ENCODE peak calls at places on chromosome 1, in four cellular contexts. N, E, J and Z are unnamed samples.

GRCh38 chr1:64246294-64246917 is 43.0 kb downstream of the UBE2U start:
- DNase-seq in J (no peak), N (peak; percentile 69), E (no peak), Z (no peak)

GRCh38 chr1:214441119-214441518 is 110.3 kb downstream of the PTPN14 start:
- DNase-seq in N (no peak), J (no peak), E (peak; percentile 28), Z (no peak)

GRCh38 chr1:72827285-72827684 is 544.9 kb upstream of the NEGR1 start:
- DNase-seq in E (no peak), N (no peak), J (no peak), Z (no peak)

GRCh38 chr1:119912963-119913362 is 16.6 kb upstream of the ADAM30 start:
- DNase-seq in J (no peak), E (no peak), N (no peak), Z (no peak)

GRCh38 chr1:70220015-70220414 is 1.2 kb upstream of the SRSF11 start:
- DNase-seq in E (no peak), N (no peak), J (no peak), Z (no peak)

GRCh38 chr1:148373236-148373935 is 109.7 kb downstream of the PPIAL4G start:
- DNase-seq in N (no peak), J (no peak), E (no peak), Z (no peak)

GRCh38 chr1:180674603-180675530 is 43.0 kb downstream of the XPR1 start:
- DNase-seq in E (no peak), N (no peak), J (no peak), Z (no peak)

GRCh38 chr1:205591522-205592351 is 40.1 kb downstream of the ELK4 start:
- DNase-seq in N (peak; percentile 83), E (peak; percentile 65), J (peak; percentile 90), Z (peak; percentile 82)

GRCh38 chr1:112396668-112397025 is 633 bp downstream of the CTTNBP2NL start:
- DNase-seq in J (no peak), E (no peak), N (peak; percentile 47), Z (no peak)

GRCh38 chr1:22380024-22380785 is 71.4 kb upstream of the ZBTB40 start:
- DNase-seq in J (no peak), E (peak; percentile 35), N (no peak), Z (peak; percentile 72)

DNA sequence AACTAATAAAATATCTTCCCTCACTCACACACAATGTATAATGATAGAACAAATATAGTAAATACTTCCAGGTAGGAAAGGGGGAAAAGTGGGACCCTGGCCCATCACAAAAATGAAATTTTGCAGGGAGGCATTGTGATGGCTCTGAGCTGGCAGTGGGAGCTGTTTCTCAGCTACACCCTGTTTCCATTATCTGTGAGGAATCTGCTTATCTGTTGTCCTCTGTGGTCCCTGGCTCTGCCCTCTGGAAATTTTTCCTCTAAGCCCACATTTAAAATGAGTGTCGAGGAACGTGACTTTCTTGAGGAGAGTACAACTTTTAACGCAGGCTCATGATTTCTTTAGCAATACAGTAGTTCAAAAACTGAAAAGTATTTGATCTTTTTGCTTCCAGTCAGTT is 5.2 kb upstream of the EEIG2 start:
- DNase-seq in E (no peak), J (no peak), N (no peak), Z (no peak)
- H3K4me3 ChIP-seq in E (no peak overlapping the region), J (no peak overlapping the region), N (no peak overlapping the region), Z (no peak overlapping the region)

DNA sequence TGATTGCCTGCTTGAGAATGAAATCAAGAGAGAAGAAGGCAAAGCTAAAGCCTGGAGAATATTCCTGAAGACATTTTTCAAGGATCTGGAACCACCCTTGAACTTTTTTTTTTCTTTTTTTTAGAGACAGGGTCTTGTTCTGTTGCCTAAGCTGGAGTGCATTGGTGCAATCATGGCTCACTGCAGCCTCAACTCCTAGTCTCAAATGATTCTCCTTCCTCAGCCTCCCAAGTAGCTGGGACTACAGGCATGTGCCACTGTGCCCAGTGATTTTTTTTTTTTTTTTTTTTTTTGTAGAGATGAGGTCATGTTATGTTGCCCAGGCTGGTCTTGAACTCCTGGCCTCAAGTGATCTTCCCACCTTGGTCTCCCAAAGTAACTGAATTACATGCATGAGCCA is 22.2 kb upstream of the IRF2BP2 start:
- DNase-seq in N (no peak), E (no peak), J (no peak), Z (no peak)
- H3K4me3 ChIP-seq in N (no peak overlapping the region), E (no peak overlapping the region), J (no peak overlapping the region), Z (no peak overlapping the region)

GRCh38 chr1:158112994-158113758 is 67.5 kb upstream of the CD1D start:
- DNase-seq in E (no peak), N (peak; percentile 36), J (no peak), Z (peak; percentile 43)
- H3K4me3 ChIP-seq in E (no peak overlapping the region), N (peak overlapping the region; percentile 34), J (peak overlapping the region; percentile 36), Z (peak overlapping the region; percentile 34)

GRCh38 chr1:61450454-61451213 is 274.3 kb downstream of the TM2D1 start:
- DNase-seq in N (peak; percentile 85), J (no peak), E (peak; percentile 43), Z (no peak)

GRCh38 chr1:61447339-61448016 is 277.5 kb downstream of the TM2D1 start:
- DNase-seq in J (no peak), E (no peak), N (no peak), Z (no peak)

GRCh38 chr1:61448017-61448383 is 276.9 kb downstream of the TM2D1 start:
- DNase-seq in N (no peak), J (no peak), E (no peak), Z (no peak)

GRCh38 chr1:61449410-61449809 is 275.5 kb downstream of the TM2D1 start:
- DNase-seq in E (no peak), N (no peak), J (peak; percentile 81), Z (no peak)

DNA sequence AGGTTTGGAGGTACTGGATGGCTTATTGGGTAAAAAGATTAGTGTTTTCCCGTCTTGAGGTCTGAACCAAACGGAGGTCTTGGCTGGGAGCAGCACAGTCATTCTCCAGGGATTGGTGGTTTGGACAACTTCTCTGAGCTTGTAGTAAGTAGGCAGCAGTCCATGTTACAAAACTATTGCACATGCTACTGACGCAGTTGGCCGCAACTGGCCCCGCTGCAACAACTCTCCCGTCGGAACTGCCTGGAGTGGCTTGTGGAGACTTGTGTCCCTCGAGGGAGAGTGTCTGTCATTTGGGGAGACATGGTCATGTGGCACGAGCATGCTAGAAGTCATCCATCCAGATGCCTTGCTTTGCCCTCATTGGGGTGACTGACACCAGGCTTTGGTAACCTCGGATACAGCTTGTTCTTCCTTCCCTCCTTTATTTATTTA is 276.0 kb downstream of the TM2D1 start:
- DNase-seq in J (peak; percentile 98), E (no peak), N (no peak), Z (peak; percentile 57)
- H3K4me3 ChIP-seq in J (no peak overlapping the region), E (no peak overlapping the region), N (no peak overlapping the region), Z (no peak overlapping the region)

GRCh38 chr1:155082941-155083541 is 4.4 kb downstream of the EFNA3 start:
- DNase-seq in N (no peak), E (peak; percentile 70), J (no peak), Z (no peak)

GRCh38 chr1:155080250-155081228 is 1.9 kb downstream of the EFNA3 start:
- DNase-seq in E (peak; percentile 28), J (no peak), N (no peak), Z (no peak)

GRCh38 chr1:155082301-155082940 is 3.8 kb downstream of the EFNA3 start:
- DNase-seq in J (no peak), N (no peak), E (no peak), Z (no peak)

GRCh38 chr1:155079487-155080249 is 1.0 kb downstream of the EFNA3 start:
- DNase-seq in E (peak; percentile 26), N (no peak), J (no peak), Z (no peak)

DNA sequence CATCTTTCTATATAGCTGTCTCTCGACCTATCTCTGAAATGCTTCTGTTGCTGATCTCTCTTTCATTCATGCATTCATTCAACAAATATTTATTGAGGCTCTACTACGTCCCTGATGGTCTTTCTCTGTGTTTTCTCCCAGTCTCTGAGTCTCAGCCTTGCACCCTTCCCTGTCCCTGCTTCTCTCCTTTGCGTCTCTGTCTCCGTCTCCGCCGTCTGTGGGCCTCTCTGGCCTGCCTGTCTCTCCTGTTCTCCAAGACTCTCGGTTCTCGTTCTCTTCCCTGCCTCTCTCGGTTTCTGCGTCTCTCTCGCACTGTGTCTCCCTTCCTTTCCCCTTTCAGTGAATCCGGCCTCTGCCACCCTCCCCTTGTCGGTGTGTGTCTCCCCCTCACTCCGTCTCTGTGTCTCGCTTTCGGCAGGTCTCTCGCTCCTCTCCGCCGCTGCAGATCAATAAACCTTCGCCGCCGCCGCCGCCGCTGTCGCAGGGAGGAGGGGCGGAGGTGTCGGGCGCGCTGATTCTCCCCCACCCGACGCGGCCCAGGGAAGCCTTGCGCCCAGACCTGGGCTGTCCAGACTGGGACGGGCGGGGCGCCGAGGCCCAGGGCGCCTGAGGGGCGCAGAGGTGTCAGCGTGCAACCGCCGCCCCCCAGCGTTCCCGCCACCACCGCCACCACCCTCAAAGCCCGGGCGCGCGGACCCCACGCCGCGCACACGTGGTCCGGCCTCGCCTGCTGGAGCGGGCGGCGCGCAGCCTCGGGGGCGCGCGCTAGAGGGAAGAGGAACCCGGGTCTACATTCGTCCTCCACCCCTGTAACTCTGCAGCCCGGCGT is 3.0 kb downstream of the EFNA3 start:
- DNase-seq in N (no peak), E (peak; percentile 30), J (no peak), Z (no peak)
- H3K4me3 ChIP-seq in N (no peak overlapping the region), E (peak overlapping the region; percentile 63), J (no peak overlapping the region), Z (no peak overlapping the region)